ENCODE peak calls at places on chromosome 21, in six cellular contexts. One of them, this sample, is unnamed.

GRCh38 chr21:34113842-34114241 is 40.5 kb downstream of the MRPS6 start:
- DNase-seq in GM12865: no peak
- DNase-seq in NCI-H460: no peak
- DNase-seq in NCI-H2029: peak
- DNase-seq in left kidney: peak
- DNase-seq in T-helper 2 cell: no peak
- DNase-seq in this sample: no peak

GRCh38 chr21:44614161-44614631 is 2.3 kb downstream of the KRTAP10-8 start:
- DNase-seq in GM12865: no peak
- DNase-seq in NCI-H460: no peak
- DNase-seq in NCI-H2029: no peak
- DNase-seq in left kidney: no peak
- DNase-seq in T-helper 2 cell: no peak
- DNase-seq in this sample: no peak

GRCh38 chr21:46080171-46081021 is 17.5 kb upstream of the COL6A2 start:
- DNase-seq in GM12865: no peak
- DNase-seq in NCI-H460: no peak
- DNase-seq in NCI-H2029: no peak
- DNase-seq in left kidney: no peak
- DNase-seq in T-helper 2 cell: no peak
- DNase-seq in this sample: peak

GRCh38 chr21:36246080-36246631 is 73.8 kb upstream of the MORC3 start:
- DNase-seq in GM12865: no peak
- DNase-seq in NCI-H460: no peak
- DNase-seq in NCI-H2029: no peak
- DNase-seq in left kidney: peak
- DNase-seq in T-helper 2 cell: no peak
- DNase-seq in this sample: no peak

GRCh38 chr21:36860736-36861594 is 105.5 kb downstream of the HLCS start:
- DNase-seq in GM12865: no peak
- DNase-seq in NCI-H460: peak
- DNase-seq in NCI-H2029: no peak
- DNase-seq in left kidney: no peak
- DNase-seq in T-helper 2 cell: no peak
- DNase-seq in this sample: peak

GRCh38 chr21:31713973-31714740 is 17.8 kb downstream of the SCAF4 start:
- DNase-seq in GM12865: peak
- DNase-seq in NCI-H460: no peak
- DNase-seq in NCI-H2029: no peak
- DNase-seq in left kidney: no peak
- DNase-seq in T-helper 2 cell: no peak
- DNase-seq in this sample: no peak

GRCh38 chr21:17436626-17437111 is 76.2 kb upstream of the CXADR start:
- DNase-seq in GM12865: no peak
- DNase-seq in NCI-H460: no peak
- DNase-seq in NCI-H2029: no peak
- DNase-seq in left kidney: peak
- DNase-seq in T-helper 2 cell: no peak
- DNase-seq in this sample: peak

GRCh38 chr21:27423073-27423472 is 456.2 kb upstream of the ADAMTS5 start:
- DNase-seq in GM12865: no peak
- DNase-seq in NCI-H460: peak
- DNase-seq in NCI-H2029: no peak
- DNase-seq in left kidney: no peak
- DNase-seq in T-helper 2 cell: no peak
- DNase-seq in this sample: no peak

GRCh38 chr21:22927469-22927868 is 1929.3 kb downstream of the NCAM2 start:
- DNase-seq in GM12865: no peak
- DNase-seq in NCI-H460: no peak
- DNase-seq in NCI-H2029: no peak
- DNase-seq in left kidney: no peak
- DNase-seq in T-helper 2 cell: no peak
- DNase-seq in this sample: no peak

GRCh38 chr21:46006547-46007497 is 25.3 kb downstream of the COL6A1 start:
- DNase-seq in GM12865: no peak
- DNase-seq in NCI-H460: no peak
- DNase-seq in NCI-H2029: no peak
- DNase-seq in left kidney: no peak
- DNase-seq in T-helper 2 cell: no peak
- DNase-seq in this sample: no peak

GRCh38 chr21:44093761-44094160 is 13.4 kb upstream of the PWP2 start:
- DNase-seq in GM12865: no peak
- DNase-seq in NCI-H460: no peak
- DNase-seq in NCI-H2029: no peak
- DNase-seq in left kidney: no peak
- DNase-seq in T-helper 2 cell: no peak
- DNase-seq in this sample: no peak

GRCh38 chr21:31186916-31187315 is 148.6 kb upstream of the KRTAP19-8 start:
- DNase-seq in GM12865: no peak
- DNase-seq in NCI-H460: no peak
- DNase-seq in NCI-H2029: no peak
- DNase-seq in left kidney: no peak
- DNase-seq in T-helper 2 cell: no peak
- DNase-seq in this sample: no peak

GRCh38 chr21:16040601-16041000 is 310.8 kb downstream of the USP25 start:
- DNase-seq in GM12865: no peak
- DNase-seq in NCI-H460: no peak
- DNase-seq in NCI-H2029: no peak
- DNase-seq in left kidney: no peak
- DNase-seq in T-helper 2 cell: no peak
- DNase-seq in this sample: peak

GRCh38 chr21:44583800-44584147 is 3.4 kb upstream of the KRTAP10-5 start:
- DNase-seq in GM12865: peak
- DNase-seq in NCI-H460: no peak
- DNase-seq in NCI-H2029: no peak
- DNase-seq in left kidney: no peak
- DNase-seq in T-helper 2 cell: no peak
- DNase-seq in this sample: no peak

GRCh38 chr21:43929217-43929971 is 64.4 kb downstream of the AGPAT3 start:
- DNase-seq in GM12865: no peak
- DNase-seq in NCI-H460: no peak
- DNase-seq in NCI-H2029: no peak
- DNase-seq in left kidney: peak
- DNase-seq in T-helper 2 cell: no peak
- DNase-seq in this sample: no peak

GRCh38 chr21:14054682-14055081 is 156.1 kb downstream of the LIPI start:
- DNase-seq in GM12865: no peak
- DNase-seq in NCI-H460: no peak
- DNase-seq in NCI-H2029: no peak
- DNase-seq in left kidney: no peak
- DNase-seq in T-helper 2 cell: no peak
- DNase-seq in this sample: no peak

GRCh38 chr21:44730951-44731579 is 19.7 kb upstream of the TSPEAR start:
- DNase-seq in GM12865: no peak
- DNase-seq in NCI-H460: no peak
- DNase-seq in NCI-H2029: no peak
- DNase-seq in left kidney: no peak
- DNase-seq in T-helper 2 cell: no peak
- DNase-seq in this sample: no peak

GRCh38 chr21:34793471-34793870 is 124.7 kb downstream of the CLIC6 start:
- DNase-seq in GM12865: no peak
- DNase-seq in NCI-H460: no peak
- DNase-seq in NCI-H2029: peak
- DNase-seq in left kidney: no peak
- DNase-seq in T-helper 2 cell: no peak
- DNase-seq in this sample: no peak

GRCh38 chr21:26874347-26874746 is 29.1 kb upstream of the ADAMTS1 start:
- DNase-seq in GM12865: no peak
- DNase-seq in NCI-H460: no peak
- DNase-seq in NCI-H2029: no peak
- DNase-seq in left kidney: no peak
- DNase-seq in T-helper 2 cell: no peak
- DNase-seq in this sample: no peak

GRCh38 chr21:26572668-26573381 is at the start of gene CYYR1:
- DNase-seq in GM12865: no peak
- DNase-seq in NCI-H460: no peak
- DNase-seq in NCI-H2029: no peak
- DNase-seq in left kidney: peak
- DNase-seq in T-helper 2 cell: no peak
- DNase-seq in this sample: peak

GRCh38 chr21:44618504-44618903 is 6.6 kb downstream of the KRTAP10-8 start:
- DNase-seq in GM12865: peak
- DNase-seq in NCI-H460: no peak
- DNase-seq in NCI-H2029: no peak
- DNase-seq in left kidney: no peak
- DNase-seq in T-helper 2 cell: no peak
- DNase-seq in this sample: peak

GRCh38 chr21:41898998-41899397 is 19.9 kb upstream of the PRDM15 start:
- DNase-seq in GM12865: no peak
- DNase-seq in NCI-H460: no peak
- DNase-seq in NCI-H2029: no peak
- DNase-seq in left kidney: no peak
- DNase-seq in T-helper 2 cell: no peak
- DNase-seq in this sample: no peak

GRCh38 chr21:44074315-44074958 is 32.8 kb upstream of the PWP2 start:
- DNase-seq in GM12865: no peak
- DNase-seq in NCI-H460: no peak
- DNase-seq in NCI-H2029: no peak
- DNase-seq in left kidney: no peak
- DNase-seq in T-helper 2 cell: peak
- DNase-seq in this sample: no peak

GRCh38 chr21:45797338-45797737 is 153.8 kb downstream of the PCBP3 start:
- DNase-seq in GM12865: no peak
- DNase-seq in NCI-H460: no peak
- DNase-seq in NCI-H2029: no peak
- DNase-seq in left kidney: no peak
- DNase-seq in T-helper 2 cell: no peak
- DNase-seq in this sample: no peak

GRCh38 chr21:28084951-28085350 is 907.7 kb downstream of the LTN1 start:
- DNase-seq in GM12865: no peak
- DNase-seq in NCI-H460: no peak
- DNase-seq in NCI-H2029: no peak
- DNase-seq in left kidney: no peak
- DNase-seq in T-helper 2 cell: no peak
- DNase-seq in this sample: no peak

GRCh38 chr21:42671778-42672593 is 18.6 kb downstream of the PDE9A start:
- DNase-seq in GM12865: no peak
- DNase-seq in NCI-H460: no peak
- DNase-seq in NCI-H2029: peak
- DNase-seq in left kidney: no peak
- DNase-seq in T-helper 2 cell: no peak
- DNase-seq in this sample: no peak

GRCh38 chr21:44575307-44576024 is 1.9 kb downstream of the KRTAP10-4 start:
- DNase-seq in GM12865: no peak
- DNase-seq in NCI-H460: no peak
- DNase-seq in NCI-H2029: no peak
- DNase-seq in left kidney: no peak
- DNase-seq in T-helper 2 cell: no peak
- DNase-seq in this sample: no peak

GRCh38 chr21:39116761-39117425 is 66.4 kb downstream of the PSMG1 start:
- DNase-seq in GM12865: no peak
- DNase-seq in NCI-H460: no peak
- DNase-seq in NCI-H2029: no peak
- DNase-seq in left kidney: no peak
- DNase-seq in T-helper 2 cell: no peak
- DNase-seq in this sample: no peak

GRCh38 chr21:41678944-41679343 is 87.9 kb downstream of the RIPK4 start:
- DNase-seq in GM12865: peak
- DNase-seq in NCI-H460: peak
- DNase-seq in NCI-H2029: peak
- DNase-seq in left kidney: peak
- DNase-seq in T-helper 2 cell: no peak
- DNase-seq in this sample: peak

GRCh38 chr21:38955495-38955894 is 149.8 kb downstream of the ETS2 start:
- DNase-seq in GM12865: no peak
- DNase-seq in NCI-H460: no peak
- DNase-seq in NCI-H2029: peak
- DNase-seq in left kidney: no peak
- DNase-seq in T-helper 2 cell: no peak
- DNase-seq in this sample: no peak

GRCh38 chr21:41593051-41593783 is 85.3 kb upstream of the TMPRSS2 start:
- DNase-seq in GM12865: no peak
- DNase-seq in NCI-H460: no peak
- DNase-seq in NCI-H2029: no peak
- DNase-seq in left kidney: peak
- DNase-seq in T-helper 2 cell: no peak
- DNase-seq in this sample: no peak

GRCh38 chr21:41622831-41623548 is 115.0 kb upstream of the TMPRSS2 start:
- DNase-seq in GM12865: no peak
- DNase-seq in NCI-H460: no peak
- DNase-seq in NCI-H2029: no peak
- DNase-seq in left kidney: no peak
- DNase-seq in T-helper 2 cell: no peak
- DNase-seq in this sample: no peak

GRCh38 chr21:42556960-42557359 is 43.3 kb downstream of the SLC37A1 start:
- DNase-seq in GM12865: peak
- DNase-seq in NCI-H460: no peak
- DNase-seq in NCI-H2029: no peak
- DNase-seq in left kidney: peak
- DNase-seq in T-helper 2 cell: no peak
- DNase-seq in this sample: no peak

GRCh38 chr21:19489930-19490329 is 1086.3 kb upstream of the TMPRSS15 start:
- DNase-seq in GM12865: no peak
- DNase-seq in NCI-H460: no peak
- DNase-seq in NCI-H2029: no peak
- DNase-seq in left kidney: peak
- DNase-seq in T-helper 2 cell: no peak
- DNase-seq in this sample: no peak

GRCh38 chr21:39189857-39190604 is 6.8 kb upstream of the PSMG1 start:
- DNase-seq in GM12865: no peak
- DNase-seq in NCI-H460: no peak
- DNase-seq in NCI-H2029: no peak
- DNase-seq in left kidney: no peak
- DNase-seq in T-helper 2 cell: no peak
- DNase-seq in this sample: no peak

GRCh38 chr21:33644383-33645074 is 2.2 kb downstream of the ITSN1 start:
- DNase-seq in GM12865: no peak
- DNase-seq in NCI-H460: no peak
- DNase-seq in NCI-H2029: no peak
- DNase-seq in left kidney: no peak
- DNase-seq in T-helper 2 cell: no peak
- DNase-seq in this sample: no peak

GRCh38 chr21:43195131-43196021 is 26.6 kb downstream of the CRYAA start:
- DNase-seq in GM12865: no peak
- DNase-seq in NCI-H460: no peak
- DNase-seq in NCI-H2029: no peak
- DNase-seq in left kidney: peak
- DNase-seq in T-helper 2 cell: no peak
- DNase-seq in this sample: no peak

GRCh38 chr21:34885636-34886553 is 163.2 kb downstream of the RUNX1 start:
- DNase-seq in GM12865: no peak
- DNase-seq in NCI-H460: no peak
- DNase-seq in NCI-H2029: no peak
- DNase-seq in left kidney: peak
- DNase-seq in T-helper 2 cell: peak
- DNase-seq in this sample: no peak

GRCh38 chr21:34882719-34883131 is 166.4 kb downstream of the RUNX1 start:
- DNase-seq in GM12865: peak
- DNase-seq in NCI-H460: no peak
- DNase-seq in NCI-H2029: no peak
- DNase-seq in left kidney: no peak
- DNase-seq in T-helper 2 cell: no peak
- DNase-seq in this sample: no peak

This sample was measured in cardiac muscle cell.